ENCODE peak calls at places on chromosome 5, in eight cellular contexts. Y is GM23248; W is stimulated activated CD4-positive, alpha-beta T cell treated with anti-CD3 and anti-CD28 coated beads, Interleukin-1b, Interleukin-23, amount 100 ng/mL, for 24 hours; T is foreskin fibroblast; I is activated CD4-positive, alpha-beta memory T cell treated with anti-CD3 and anti-CD28 coated beads, Interleukin-2, amount 10 ng/mL, durations not matched to agents 7 days and 5 days; U is CD8-positive, alpha-beta T cell; Q is adipocyte; L is T-helper 1 cell. Z is an unnamed sample.

GRCh38 chr5:134738963-134739661 is 764 bp downstream of the CAMLG start:
- DNase-seq in Y (peak; percentile 79), W (no peak), T (peak; percentile 60), I (peak; percentile 37), U (peak; percentile 52), Q (peak; percentile 67), L (peak; percentile 45), Z (peak; percentile 60)

GRCh38 chr5:146718628-146719027 is 159.9 kb downstream of the PPP2R2B start:
- DNase-seq in Y (no peak), W (no peak), T (no peak), I (no peak), U (no peak), Q (no peak), L (no peak), Z (no peak)

GRCh38 chr5:126028336-126028735 is 394.9 kb upstream of the GRAMD2B start:
- DNase-seq in Y (no peak), W (no peak), T (no peak), I (no peak), U (no peak), Q (no peak), L (no peak), Z (no peak)

GRCh38 chr5:23084815-23085214 is 231.7 kb upstream of the CDH12 start:
- DNase-seq in Y (no peak), W (no peak), T (no peak), I (no peak), U (no peak), Q (no peak), L (no peak), Z (no peak)

GRCh38 chr5:108529381-108529780 is 147.5 kb upstream of the FBXL17 start:
- DNase-seq in Y (peak; percentile 83), W (no peak), T (peak; percentile 52), I (no peak), U (no peak), Q (no peak), L (no peak), Z (no peak)

GRCh38 chr5:158718738-158719505 is 380.8 kb downstream of the EBF1 start:
- DNase-seq in Y (peak; percentile 81), W (no peak), T (peak; percentile 70), I (no peak), U (no peak), Q (peak; percentile 89), L (no peak), Z (no peak)

GRCh38 chr5:167587768-167588167 is 703.7 kb upstream of the WWC1 start:
- DNase-seq in Y (peak; percentile 54), W (no peak), T (peak; percentile 51), I (no peak), U (no peak), Q (peak; percentile 41), L (no peak), Z (peak; percentile 84)

GRCh38 chr5:155936520-155937406 is 390.2 kb upstream of the SGCD start:
- DNase-seq in Y (no peak), W (no peak), T (no peak), I (no peak), U (no peak), Q (no peak), L (no peak), Z (no peak)

GRCh38 chr5:138725153-138725884 is 27.9 kb upstream of the CTNNA1 start:
- DNase-seq in Y (peak; percentile 85), W (no peak), T (peak; percentile 83), I (no peak), U (no peak), Q (peak; percentile 83), L (no peak), Z (peak; percentile 93)

GRCh38 chr5:84885479-84886258 is 501.0 kb upstream of the EDIL3 start:
- DNase-seq in Y (no peak), W (no peak), T (peak; percentile 2), I (no peak), U (no peak), Q (peak; percentile 81), L (no peak), Z (no peak)

GRCh38 chr5:182126-182525 is 9.2 kb upstream of the LRRC14B start:
- DNase-seq in Y (no peak), W (no peak), T (no peak), I (no peak), U (no peak), Q (no peak), L (no peak), Z (no peak)

GRCh38 chr5:106085136-106085535 is 1585.6 kb downstream of the EFNA5 start:
- DNase-seq in Y (no peak), W (no peak), T (no peak), I (no peak), U (no peak), Q (no peak), L (no peak), Z (peak; percentile 61)

GRCh38 chr5:137376127-137376526 is 123.0 kb downstream of the SPOCK1 start:
- DNase-seq in Y (no peak), W (no peak), T (no peak), I (no peak), U (no peak), Q (no peak), L (no peak), Z (peak; percentile 30)

GRCh38 chr5:1959231-1959630 is 76.5 kb upstream of the IRX4 start:
- DNase-seq in Y (no peak), W (no peak), T (no peak), I (no peak), U (no peak), Q (no peak), L (no peak), Z (no peak)

GRCh38 chr5:1912951-1913565 is 30.3 kb upstream of the IRX4 start:
- DNase-seq in Y (no peak), W (no peak), T (no peak), I (no peak), U (no peak), Q (no peak), L (no peak), Z (no peak)

GRCh38 chr5:165630211-165630866 is 2124.9 kb downstream of the MAT2B start:
- DNase-seq in Y (peak; percentile 56), W (no peak), T (peak; percentile 1), I (peak; percentile 16), U (no peak), Q (peak; percentile 56), L (peak; percentile 3), Z (peak; percentile 91)

GRCh38 chr5:10485897-10486296 is 44.2 kb downstream of the ROPN1L start:
- DNase-seq in Y (no peak), W (no peak), T (no peak), I (no peak), U (no peak), Q (no peak), L (no peak), Z (no peak)

GRCh38 chr5:60959156-60959555 is 14.2 kb downstream of the NDUFAF2 start:
- DNase-seq in Y (peak; percentile 45), W (no peak), T (peak; percentile 32), I (no peak), U (no peak), Q (peak; percentile 76), L (no peak), Z (no peak)

Z was measured in GM23338.